ENCODE peak calls at places on chromosome 20, in six cellular contexts. G is SK-N-SH, K is HCT116, O is PC-3, E is GM23248, Q is MM.1S. H is an unnamed sample.

GRCh38 chr20:63315982-63316491 is 23.1 kb downstream of the COL20A1 start:
- DNase-seq in G (no peak), K (no peak), O (no peak), E (no peak), Q (no peak), H (no peak)

GRCh38 chr20:13102689-13103088 is 93.9 kb downstream of the SPTLC3 start:
- DNase-seq in G (no peak), K (no peak), O (no peak), E (no peak), Q (no peak), H (no peak)

GRCh38 chr20:53750827-53751393 is 157.3 kb upstream of the ZNF217 start:
- DNase-seq in G (peak), K (no peak), O (peak), E (peak), Q (no peak), H (no peak)

GRCh38 chr20:4691753-4692152 is 30.0 kb upstream of the PRND start:
- DNase-seq in G (no peak), K (no peak), O (peak), E (no peak), Q (no peak), H (no peak)

GRCh38 chr20:47676912-47677311 is 108.4 kb downstream of the SULF2 start:
- DNase-seq in G (no peak), K (no peak), O (no peak), E (no peak), Q (no peak), H (no peak)

GRCh38 chr20:61524956-61525666 is 273.1 kb downstream of the CDH4 start:
- DNase-seq in G (no peak), K (no peak), O (no peak), E (no peak), Q (no peak), H (no peak)

GRCh38 chr20:60310551-60310950 is 352.3 kb downstream of the CDH26 start:
- DNase-seq in G (no peak), K (no peak), O (no peak), E (no peak), Q (no peak), H (no peak)

GRCh38 chr20:3080939-3081388 is 3.6 kb downstream of the AVP start:
- DNase-seq in G (no peak), K (no peak), O (no peak), E (peak), Q (no peak), H (no peak)

GRCh38 chr20:38387953-38388352 is 41.7 kb downstream of the LBP start:
- DNase-seq in G (no peak), K (no peak), O (peak), E (no peak), Q (no peak), H (no peak)

GRCh38 chr20:21101453-21102251 is 4.5 kb downstream of the LINC00237 start:
- DNase-seq in G (peak), K (no peak), O (no peak), E (peak), Q (no peak), H (peak)

GRCh38 chr20:21184810-21185209 is 58.9 kb downstream of the KIZ start:
- DNase-seq in G (no peak), K (no peak), O (peak), E (peak), Q (no peak), H (no peak)

GRCh38 chr20:62356143-62356947 is 10.8 kb downstream of the LAMA5 start:
- DNase-seq in G (peak), K (no peak), O (no peak), E (no peak), Q (no peak), H (no peak)

GRCh38 chr20:20405619-20406018 is 37.7 kb downstream of the INSM1 start:
- DNase-seq in G (no peak), K (no peak), O (no peak), E (no peak), Q (no peak), H (no peak)

GRCh38 chr20:57594092-57594911 is 25.9 kb downstream of the ZBP1 start:
- DNase-seq in G (peak), K (peak), O (peak), E (peak), Q (peak), H (peak)

GRCh38 chr20:39302312-39302711 is 340.2 kb downstream of the DHX35 start:
- DNase-seq in G (no peak), K (no peak), O (no peak), E (no peak), Q (no peak), H (no peak)

GRCh38 chr20:63495771-63496403 is 3.0 kb downstream of the EEF1A2 start:
- DNase-seq in G (peak), K (no peak), O (peak), E (peak), Q (peak), H (peak)

GRCh38 chr20:58497911-58498310 is 17.3 kb downstream of the APCDD1L start:
- DNase-seq in G (no peak), K (no peak), O (no peak), E (no peak), Q (no peak), H (no peak)

GRCh38 chr20:34262488-34263288 is 21.5 kb downstream of the ASIP start:
- DNase-seq in G (no peak), K (no peak), O (no peak), E (peak), Q (peak), H (no peak)

GRCh38 chr20:51517839-51518238 is 24.7 kb downstream of the NFATC2 start:
- DNase-seq in G (no peak), K (no peak), O (no peak), E (no peak), Q (no peak), H (no peak)

GRCh38 chr20:40702504-40702903 is 13.5 kb upstream of the MAFB start:
- DNase-seq in G (no peak), K (no peak), O (peak), E (peak), Q (no peak), H (no peak)

GRCh38 chr20:59614714-59615113 is 10.4 kb downstream of the PHACTR3 start:
- DNase-seq in G (no peak), K (no peak), O (no peak), E (no peak), Q (no peak), H (no peak)

GRCh38 chr20:56893206-56893605 is 264.1 kb downstream of the TFAP2C start:
- DNase-seq in G (no peak), K (no peak), O (no peak), E (no peak), Q (no peak), H (peak)

GRCh38 chr20:8930691-8931090 is 138.2 kb upstream of the PLCB4 start:
- DNase-seq in G (no peak), K (no peak), O (no peak), E (peak), Q (no peak), H (no peak)

GRCh38 chr20:63741676-63742380 is 2.3 kb downstream of the SLC2A4RG start:
- DNase-seq in G (no peak), K (no peak), O (no peak), E (no peak), Q (no peak), H (no peak)

GRCh38 chr20:48786916-48787676 is 40.7 kb downstream of the PREX1 start:
- DNase-seq in G (no peak), K (no peak), O (no peak), E (no peak), Q (no peak), H (no peak)
- H3K9ac ChIP-seq in G (no peak), K (no peak), O (no peak), E (no peak), Q (no peak), H (no peak)

GRCh38 chr20:35988910-35989463 is 20.6 kb downstream of the CNBD2 start:
- DNase-seq in G (no peak), K (no peak), O (peak), E (peak), Q (no peak), H (no peak)

GRCh38 chr20:35994994-35995453 is 26.6 kb downstream of the CNBD2 start:
- DNase-seq in G (peak), K (peak), O (peak), E (peak), Q (peak), H (peak)

GRCh38 chr20:35991142-35991771 is 22.9 kb downstream of the CNBD2 start:
- DNase-seq in G (peak), K (peak), O (peak), E (peak), Q (peak), H (peak)

GRCh38 chr20:35992713-35993335 is 24.4 kb downstream of the CNBD2 start:
- DNase-seq in G (peak), K (peak), O (peak), E (peak), Q (peak), H (peak)
- TF ChIP-seq EZH2phosphoT487 in G (no peak), K (no peak), O (no peak), E (no peak), Q (no peak), H (no peak)

DNA sequence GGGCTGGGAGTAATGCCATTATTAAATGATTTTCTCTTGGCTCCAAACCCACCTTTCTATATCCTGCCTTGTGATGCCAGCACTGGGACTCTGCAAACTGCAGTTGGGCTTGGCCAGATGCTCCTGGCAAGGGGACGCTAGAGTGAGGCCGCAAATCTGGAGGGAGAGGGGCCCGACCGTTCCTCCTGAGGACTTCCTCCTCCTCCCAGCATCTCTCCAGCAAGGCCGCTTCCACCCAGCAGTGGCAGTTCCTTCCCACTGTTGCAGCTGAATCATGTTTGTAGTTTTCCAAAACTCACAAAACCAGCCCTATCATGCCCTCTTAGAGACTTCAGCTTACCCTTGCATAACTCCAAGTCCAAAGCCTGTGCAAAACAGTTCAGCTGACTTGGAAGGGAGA is 244.4 kb downstream of the FOXA2 start:
- DNase-seq in G (no peak), K (no peak), O (peak), E (no peak), Q (no peak), H (no peak)
- H3K9ac ChIP-seq in G (no peak), K (no peak), O (no peak), E (no peak), Q (no peak), H (no peak)

GRCh38 chr20:1536893-1537730 is 20.4 kb downstream of the SIRPD start:
- DNase-seq in G (no peak), K (no peak), O (no peak), E (no peak), Q (no peak), H (no peak)

GRCh38 chr20:1539816-1540215 is 17.7 kb downstream of the SIRPD start:
- DNase-seq in G (no peak), K (no peak), O (no peak), E (no peak), Q (no peak), H (no peak)

GRCh38 chr20:1538655-1539054 is 18.9 kb downstream of the SIRPD start:
- DNase-seq in G (no peak), K (no peak), O (no peak), E (no peak), Q (no peak), H (no peak)

GRCh38 chr20:1535420-1536175 is 21.9 kb downstream of the SIRPD start:
- DNase-seq in G (no peak), K (no peak), O (no peak), E (no peak), Q (peak), H (no peak)

DNA sequence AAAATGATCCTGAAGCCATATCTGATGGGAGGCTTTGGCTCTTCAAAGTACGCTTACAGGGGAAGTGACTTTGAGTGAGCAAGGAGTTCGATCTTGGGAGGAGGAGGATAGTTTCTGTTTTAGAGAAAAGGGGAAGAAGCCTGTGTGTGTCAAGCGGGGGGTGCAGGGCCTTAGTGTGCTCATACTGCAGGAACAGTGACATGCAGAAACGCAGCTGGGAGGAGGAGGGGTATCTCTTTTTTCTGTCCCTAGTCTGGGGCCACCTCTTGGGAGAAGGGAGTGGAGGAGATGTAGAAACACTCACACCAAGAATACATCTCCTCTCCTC is 19.8 kb downstream of the SIRPD start:
- DNase-seq in G (no peak), K (no peak), O (no peak), E (no peak), Q (no peak), H (no peak)
- TF ChIP-seq EZH2phosphoT487 in G (no peak), K (no peak), O (no peak), E (no peak), Q (no peak), H (no peak)

GRCh38 chr20:25147716-25148115 is 47.8 kb upstream of the ENTPD6 start:
- DNase-seq in G (no peak), K (no peak), O (no peak), E (no peak), Q (no peak), H (no peak)

GRCh38 chr20:25148181-25148981 is 47.1 kb upstream of the ENTPD6 start:
- DNase-seq in G (peak), K (no peak), O (no peak), E (peak), Q (no peak), H (peak)

GRCh38 chr20:25146976-25147375 is 48.5 kb upstream of the ENTPD6 start:
- DNase-seq in G (no peak), K (no peak), O (no peak), E (no peak), Q (no peak), H (no peak)

GRCh38 chr20:25149986-25150385 is 45.5 kb upstream of the ENTPD6 start:
- DNase-seq in G (no peak), K (no peak), O (no peak), E (no peak), Q (no peak), H (peak)

GRCh38 chr20:25148982-25149846 is 46.3 kb upstream of the ENTPD6 start:
- DNase-seq in G (no peak), K (no peak), O (no peak), E (peak), Q (no peak), H (no peak)
- H3K9ac ChIP-seq in G (no peak), K (no peak), O (no peak), E (peak), Q (no peak), H (no peak)

GRCh38 chr20:1427457-1428054 is 34.7 kb upstream of the FKBP1A start:
- DNase-seq in G (peak), K (no peak), O (peak), E (peak), Q (no peak), H (peak)

GRCh38 chr20:1426231-1426849 is 33.5 kb upstream of the FKBP1A start:
- DNase-seq in G (peak), K (no peak), O (no peak), E (no peak), Q (no peak), H (no peak)

GRCh38 chr20:1430004-1430451 is 36.6 kb downstream of the NSFL1C start:
- DNase-seq in G (no peak), K (no peak), O (peak), E (peak), Q (no peak), H (no peak)

GRCh38 chr20:1431158-1431557 is 35.5 kb downstream of the NSFL1C start:
- DNase-seq in G (no peak), K (no peak), O (no peak), E (no peak), Q (no peak), H (no peak)

GRCh38 chr20:1429143-1429728 is 36.4 kb upstream of the FKBP1A start:
- DNase-seq in G (no peak), K (no peak), O (peak), E (no peak), Q (no peak), H (no peak)
- TF ChIP-seq EZH2phosphoT487 in G (no peak), K (no peak), O (no peak), E (no peak), Q (no peak), H (no peak)

GRCh38 chr20:44908987-44909871 is 631 bp upstream of the PABPC1L start:
- DNase-seq in G (no peak), K (no peak), O (peak), E (no peak), Q (no peak), H (peak)
- H3K9ac ChIP-seq in G (peak), K (peak), O (peak), E (peak), Q (peak), H (no peak)